ENCODE peak calls at places on chromosomes 2 and 18, in four cellular contexts. I is neural progenitor cell, Y is fibroblast of lung, E is gastrocnemius medialis. F is an unnamed sample.
A peak's percentile ranks its signal among the peaks of the same experiment; 100 is the strongest.

GRCh38 chr18:54388203-54389142 is 30.8 kb downstream of the C18orf54 start:
- DNase-seq in I (peak; percentile 15), Y (peak; percentile 88), E (no peak), F (peak; percentile 74)

GRCh38 chr2:64727843-64728463 is 74.2 kb upstream of the SERTAD2 start:
- DNase-seq in I (peak; percentile 44), Y (no peak), E (no peak), F (no peak)

GRCh38 chr2:41194235-41194634 is 742.3 kb upstream of the SLC8A1 start:
- DNase-seq in I (no peak), Y (peak; percentile 76), E (no peak), F (peak; percentile 92)

GRCh38 chr2:68812256-68812655 is 58.9 kb downstream of the BMP10 start:
- DNase-seq in I (no peak), Y (no peak), E (no peak), F (no peak)

GRCh38 chr18:4264347-4264791 is 190.7 kb downstream of the DLGAP1 start:
- DNase-seq in I (no peak), Y (no peak), E (no peak), F (no peak)

GRCh38 chr2:64325477-64325851 is 128.5 kb upstream of the LGALSL start:
- DNase-seq in I (no peak), Y (peak; percentile 13), E (no peak), F (no peak)

GRCh38 chr2:226893206-226893605 is 57.4 kb downstream of the RHBDD1 start:
- DNase-seq in I (no peak), Y (peak; percentile 32), E (no peak), F (no peak)

GRCh38 chr2:188279093-188279445 is 12.6 kb upstream of the GULP1 start:
- DNase-seq in I (peak; percentile 54), Y (no peak), E (no peak), F (no peak)

GRCh38 chr2:136207030-136207623 is 89.2 kb upstream of the CXCR4 start:
- DNase-seq in I (no peak), Y (no peak), E (no peak), F (no peak)

GRCh38 chr2:95356821-95357700 is 45.4 kb upstream of the FAHD2A start:
- DNase-seq in I (no peak), Y (no peak), E (no peak), F (no peak)

GRCh38 chr2:143808166-143808565 is 678.9 kb downstream of the ARHGAP15 start:
- DNase-seq in I (no peak), Y (no peak), E (no peak), F (no peak)

GRCh38 chr18:59814872-59815271 is 84.9 kb upstream of the PMAIP1 start:
- DNase-seq in I (no peak), Y (peak; percentile 90), E (no peak), F (no peak)

GRCh38 chr2:69196327-69197117 is 183.5 kb downstream of the ANTXR1 start:
- DNase-seq in I (no peak), Y (peak; percentile 89), E (no peak), F (peak; percentile 59)

GRCh38 chr2:100776445-100776844 is 43.5 kb upstream of the NPAS2 start:
- DNase-seq in I (no peak), Y (no peak), E (no peak), F (no peak)

GRCh38 chr2:57549642-57550102 is 496.9 kb upstream of the VRK2 start:
- DNase-seq in I (peak; percentile 25), Y (no peak), E (no peak), F (no peak)

GRCh38 chr18:27713037-27713726 is 463.7 kb downstream of the CDH2 start:
- DNase-seq in I (peak; percentile 65), Y (peak; percentile 42), E (no peak), F (no peak)

GRCh38 chr2:28521663-28522062 is 25.8 kb downstream of the PLB1 start:
- DNase-seq in I (no peak), Y (no peak), E (no peak), F (no peak)

GRCh38 chr18:61731169-61731568 is 161.6 kb downstream of the RNF152 start:
- DNase-seq in I (no peak), Y (no peak), E (no peak), F (no peak)

GRCh38 chr2:140643761-140644187 is 1487.0 kb downstream of the LRP1B start:
- DNase-seq in I (no peak), Y (peak; percentile 59), E (no peak), F (peak; percentile 9)

GRCh38 chr2:167944825-167945659 is 302.4 kb downstream of the STK39 start:
- DNase-seq in I (no peak), Y (peak; percentile 64), E (no peak), F (no peak)

GRCh38 chr18:79510731-79511141 is 115.0 kb downstream of the NFATC1 start:
- DNase-seq in I (no peak), Y (no peak), E (no peak), F (no peak)

GRCh38 chr2:43898134-43898957 is 59.6 kb downstream of the ABCG8 start:
- DNase-seq in I (peak; percentile 23), Y (no peak), E (no peak), F (peak; percentile 37)

GRCh38 chr2:120429586-120430500 is 83.9 kb downstream of the INHBB start:
- DNase-seq in I (peak; percentile 31), Y (no peak), E (no peak), F (no peak)

GRCh38 chr2:145874466-145874865 is 1354.5 kb upstream of the ZEB2 start:
- DNase-seq in I (no peak), Y (peak; percentile 59), E (no peak), F (peak; percentile 20)

GRCh38 chr2:69177063-69177771 is 164.2 kb downstream of the ANTXR1 start:
- DNase-seq in I (peak; percentile 61), Y (peak; percentile 95), E (peak; percentile 25), F (no peak)

GRCh38 chr2:179455824-179456223 is 191.2 kb upstream of the SESTD1 start:
- DNase-seq in I (no peak), Y (peak; percentile 25), E (no peak), F (no peak)

GRCh38 chr2:126827371-126827770 is 71.3 kb upstream of the TEX51 start:
- DNase-seq in I (peak; percentile 61), Y (no peak), E (no peak), F (no peak)

GRCh38 chr18:27249933-27250332 is 64.8 kb upstream of the CHST9 start:
- DNase-seq in I (no peak), Y (no peak), E (no peak), F (no peak)

GRCh38 chr2:201319511-201319910 is 37.6 kb downstream of the FLACC1 start:
- DNase-seq in I (no peak), Y (no peak), E (no peak), F (no peak)

GRCh38 chr2:23460228-23460627 is 75.2 kb downstream of the KLHL29 start:
- DNase-seq in I (no peak), Y (peak; percentile 10), E (no peak), F (no peak)

DNA sequence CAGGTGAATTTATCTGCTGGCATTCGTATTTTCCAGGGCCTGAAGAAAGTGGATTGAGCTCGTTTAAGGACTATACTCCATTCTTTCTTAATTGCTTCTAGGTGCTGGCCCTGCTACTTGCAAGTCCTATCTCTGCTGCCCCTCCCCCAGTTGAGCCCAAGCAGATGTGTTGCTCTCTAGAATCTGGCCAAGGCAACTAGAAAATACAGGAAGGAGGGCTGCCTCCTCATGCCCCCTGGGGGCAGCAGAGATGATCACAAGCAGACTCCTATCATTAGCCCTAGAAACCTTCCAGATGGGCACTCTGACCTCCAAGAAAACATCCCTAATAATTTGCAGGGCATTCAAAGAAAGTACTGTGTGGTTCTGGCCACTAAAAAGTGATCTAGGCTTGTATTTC is 72.5 kb upstream of the CYP26B1 start:
- DNase-seq in I (peak; percentile 68), Y (no peak), E (no peak), F (no peak)
- TF ChIP-seq CTCF in I (peak; percentile 52), Y (peak; percentile 37), E (no peak), F (peak; percentile 12)

DNA sequence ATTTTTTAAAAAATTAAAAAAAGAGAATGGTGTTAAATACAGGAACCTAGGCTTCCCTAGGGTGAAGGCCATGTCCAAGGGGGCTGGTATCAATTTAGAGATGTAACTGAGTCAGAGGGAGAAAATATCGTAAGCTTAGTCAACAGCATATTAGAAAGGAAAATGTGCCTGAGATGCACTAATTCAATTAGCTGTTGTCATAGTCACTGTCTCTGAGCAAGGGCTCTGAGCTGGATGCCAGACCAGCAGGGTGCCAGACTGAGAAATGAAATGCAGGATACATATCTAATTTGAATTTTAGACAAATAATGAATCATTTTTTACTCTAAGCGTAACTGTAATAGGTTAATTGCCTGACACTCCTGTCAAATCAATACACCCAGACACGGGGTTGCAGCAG is 11.4 kb upstream of the SLC35F6 start:
- DNase-seq in I (no peak), Y (no peak), E (no peak), F (no peak)
- H3K4me3 ChIP-seq in I (no peak overlapping the region), Y (no peak overlapping the region), E (no peak overlapping the region), F (no peak overlapping the region)

GRCh38 chr2:74080346-74080745 is 67.4 kb downstream of the BOLA3 start:
- DNase-seq in I (no peak), Y (no peak), E (no peak), F (no peak)
- TF ChIP-seq CTCF in I (peak; percentile 31), Y (peak; percentile 20), E (no peak), F (peak; percentile 35)

DNA sequence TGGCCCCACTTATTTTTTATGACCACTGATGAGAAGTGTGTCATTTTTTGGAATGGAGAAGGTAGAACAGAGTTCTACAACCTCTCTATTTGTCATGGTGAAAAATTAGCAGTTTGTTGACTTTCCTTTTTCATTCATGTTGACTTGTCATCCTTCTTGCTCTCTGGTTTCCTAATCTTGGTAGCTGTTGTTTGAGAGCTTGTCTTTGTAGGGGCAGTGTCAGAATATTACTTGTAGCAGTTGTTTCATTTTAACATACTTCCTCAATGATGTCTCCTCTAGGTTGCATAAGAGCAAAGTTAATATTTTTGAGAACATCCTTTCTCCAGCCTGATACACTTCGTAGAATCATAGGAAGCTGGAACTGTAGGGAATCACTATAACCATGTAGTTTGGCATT is 368.2 kb upstream of the FANCL start:
- DNase-seq in I (no peak), Y (no peak), E (no peak), F (no peak)
- H3K4me3 ChIP-seq in I (no peak overlapping the region), Y (no peak overlapping the region), E (no peak overlapping the region), F (no peak overlapping the region)

DNA sequence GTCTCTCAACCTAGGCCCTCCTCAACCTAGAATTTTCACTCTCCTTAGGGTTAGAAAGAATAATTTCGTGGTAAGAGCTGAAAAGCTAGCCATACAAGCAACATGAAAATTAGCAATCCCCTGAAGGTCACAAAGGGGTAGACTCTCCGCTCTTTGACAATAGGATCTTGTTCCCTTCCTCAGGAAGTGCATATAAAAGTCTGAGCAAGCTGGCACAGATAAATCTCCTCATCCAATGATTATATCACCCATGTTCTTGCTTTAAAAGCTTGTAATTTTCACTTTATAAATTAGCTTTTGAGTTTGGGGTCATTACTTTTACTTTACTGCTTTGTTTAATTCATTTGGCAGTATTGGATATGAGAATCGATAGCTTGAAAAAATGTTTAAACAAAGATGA is 852.3 kb upstream of the CRIM1 start:
- DNase-seq in I (no peak), Y (no peak), E (no peak), F (no peak)
- TF ChIP-seq CTCF in I (no peak), Y (no peak), E (no peak), F (no peak)

GRCh38 chr2:54561795-54562592 is 105.9 kb downstream of the SPTBN1 start:
- DNase-seq in I (no peak), Y (no peak), E (no peak), F (no peak)

GRCh38 chr2:54558976-54559410 is 102.9 kb downstream of the SPTBN1 start:
- DNase-seq in I (no peak), Y (no peak), E (no peak), F (no peak)

GRCh38 chr2:54561010-54561409 is 104.9 kb downstream of the SPTBN1 start:
- DNase-seq in I (no peak), Y (no peak), E (no peak), F (no peak)

GRCh38 chr2:54559593-54560145 is 103.5 kb downstream of the SPTBN1 start:
- DNase-seq in I (peak; percentile 36), Y (peak; percentile 80), E (peak; percentile 45), F (no peak)

GRCh38 chr2:54560146-54560881 is 104.2 kb downstream of the SPTBN1 start:
- DNase-seq in I (peak; percentile 21), Y (peak; percentile 56), E (no peak), F (no peak)
- H3K4me3 ChIP-seq in I (peak overlapping the region; percentile 91), Y (peak overlapping the region; percentile 41), E (peak overlapping the region; percentile 71), F (peak overlapping the region; percentile 54)